ENCODE peak calls at places on chromosomes 16 and 17, in four cellular contexts. One of them, this sample, is unnamed.
A peak's percentile ranks its signal among the peaks of the same experiment; 100 is the strongest.

GRCh38 chr16:84717484-84717883 is 17.7 kb downstream of the USP10 start:
- DNase-seq in kidney: no peak
- DNase-seq in neural crest cell: no peak
- DNase-seq in type B pancreatic cell: no peak
- DNase-seq in this sample: no peak

GRCh38 chr17:42279776-42280630 is 3.8 kb upstream of the STAT5B start:
- DNase-seq in kidney: no peak
- DNase-seq in type B pancreatic cell: peak; percentile 36
- DNase-seq in neural crest cell: no peak
- DNase-seq in this sample: peak; percentile 57

GRCh38 chr17:9334536-9335446 is 240.8 kb downstream of the STX8 start:
- DNase-seq in neural crest cell: no peak
- DNase-seq in type B pancreatic cell: no peak
- DNase-seq in kidney: no peak
- DNase-seq in this sample: no peak

GRCh38 chr16:24540575-24541240 is 1.3 kb downstream of the RBBP6 start:
- DNase-seq in kidney: no peak
- DNase-seq in neural crest cell: no peak
- DNase-seq in type B pancreatic cell: no peak
- DNase-seq in this sample: no peak

GRCh38 chr16:8253718-8254117 is 336.6 kb downstream of the TMEM114 start:
- DNase-seq in type B pancreatic cell: no peak
- DNase-seq in neural crest cell: no peak
- DNase-seq in kidney: no peak
- DNase-seq in this sample: no peak

GRCh38 chr16:75703341-75703740 is 2.1 kb upstream of the DUXB start:
- DNase-seq in neural crest cell: no peak
- DNase-seq in type B pancreatic cell: no peak
- DNase-seq in kidney: no peak
- DNase-seq in this sample: no peak

GRCh38 chr16:84813141-84813933 is 6.4 kb upstream of the CRISPLD2 start:
- DNase-seq in kidney: no peak
- DNase-seq in neural crest cell: no peak
- DNase-seq in type B pancreatic cell: no peak
- DNase-seq in this sample: no peak

GRCh38 chr17:38868095-38868967 is 1.5 kb upstream of the LASP1 start:
- DNase-seq in type B pancreatic cell: no peak
- DNase-seq in neural crest cell: no peak
- DNase-seq in kidney: peak; percentile 92
- DNase-seq in this sample: peak; percentile 87

GRCh38 chr16:2964416-2965223 is 545 bp downstream of the KREMEN2 start:
- DNase-seq in neural crest cell: peak; percentile 71
- DNase-seq in type B pancreatic cell: peak; percentile 89
- DNase-seq in kidney: peak; percentile 80
- DNase-seq in this sample: no peak

GRCh38 chr17:80815151-80815561 is 176.5 kb upstream of the CHMP6 start:
- DNase-seq in neural crest cell: no peak
- DNase-seq in kidney: peak; percentile 66
- DNase-seq in type B pancreatic cell: no peak
- DNase-seq in this sample: no peak

GRCh38 chr17:8887834-8888703 is 20.6 kb upstream of the PIK3R6 start:
- DNase-seq in kidney: no peak
- DNase-seq in type B pancreatic cell: no peak
- DNase-seq in neural crest cell: peak; percentile 71
- DNase-seq in this sample: no peak

GRCh38 chr16:54687043-54687655 is 243.5 kb upstream of the IRX5 start:
- DNase-seq in neural crest cell: no peak
- DNase-seq in type B pancreatic cell: no peak
- DNase-seq in kidney: no peak
- DNase-seq in this sample: no peak

GRCh38 chr16:64983983-64984382 is 137.9 kb downstream of the CDH11 start:
- DNase-seq in kidney: no peak
- DNase-seq in neural crest cell: peak; percentile 8
- DNase-seq in type B pancreatic cell: no peak
- DNase-seq in this sample: no peak

GRCh38 chr17:18213666-18214270 is 11.7 kb upstream of the LLGL1 start:
- DNase-seq in kidney: no peak
- DNase-seq in neural crest cell: no peak
- DNase-seq in type B pancreatic cell: no peak
- DNase-seq in this sample: no peak

GRCh38 chr17:69773081-69773480 is 301.9 kb upstream of the KCNJ16 start:
- DNase-seq in kidney: no peak
- DNase-seq in type B pancreatic cell: no peak
- DNase-seq in neural crest cell: no peak
- DNase-seq in this sample: no peak

GRCh38 chr17:77666480-77666879 is 292.0 kb upstream of the TNRC6C start:
- DNase-seq in type B pancreatic cell: no peak
- DNase-seq in neural crest cell: no peak
- DNase-seq in kidney: no peak
- DNase-seq in this sample: no peak

GRCh38 chr16:11613381-11614303 is 26.9 kb upstream of the LITAF start:
- DNase-seq in kidney: peak; percentile 83
- DNase-seq in neural crest cell: no peak
- DNase-seq in type B pancreatic cell: no peak
- DNase-seq in this sample: peak; percentile 81

GRCh38 chr16:83895942-83896341 is 3.0 kb upstream of the MLYCD start:
- DNase-seq in neural crest cell: no peak
- DNase-seq in kidney: no peak
- DNase-seq in type B pancreatic cell: no peak
- DNase-seq in this sample: no peak

GRCh38 chr17:266701-267656 is 85.5 kb upstream of the DOC2B start:
- DNase-seq in kidney: peak; percentile 80
- DNase-seq in type B pancreatic cell: peak; percentile 55
- DNase-seq in neural crest cell: no peak
- DNase-seq in this sample: peak; percentile 89

GRCh38 chr17:143785-144281 is 6.5 kb downstream of the SCGB1C2 start:
- DNase-seq in kidney: peak; percentile 93
- DNase-seq in type B pancreatic cell: peak; percentile 93
- DNase-seq in neural crest cell: peak; percentile 98
- DNase-seq in this sample: peak; percentile 86

GRCh38 chr16:80719573-80719972 is 84.8 kb downstream of the CDYL2 start:
- DNase-seq in neural crest cell: no peak
- DNase-seq in type B pancreatic cell: no peak
- DNase-seq in kidney: no peak
- DNase-seq in this sample: no peak

GRCh38 chr16:80723091-80723490 is 81.3 kb downstream of the CDYL2 start:
- DNase-seq in type B pancreatic cell: no peak
- DNase-seq in neural crest cell: no peak
- DNase-seq in kidney: no peak
- DNase-seq in this sample: no peak

GRCh38 chr16:80725566-80726162 is 78.7 kb downstream of the CDYL2 start:
- DNase-seq in kidney: no peak
- DNase-seq in neural crest cell: no peak
- DNase-seq in type B pancreatic cell: no peak
- DNase-seq in this sample: no peak

GRCh38 chr16:80720759-80721470 is 83.5 kb downstream of the CDYL2 start:
- DNase-seq in kidney: no peak
- DNase-seq in type B pancreatic cell: no peak
- DNase-seq in neural crest cell: no peak
- DNase-seq in this sample: no peak

DNA sequence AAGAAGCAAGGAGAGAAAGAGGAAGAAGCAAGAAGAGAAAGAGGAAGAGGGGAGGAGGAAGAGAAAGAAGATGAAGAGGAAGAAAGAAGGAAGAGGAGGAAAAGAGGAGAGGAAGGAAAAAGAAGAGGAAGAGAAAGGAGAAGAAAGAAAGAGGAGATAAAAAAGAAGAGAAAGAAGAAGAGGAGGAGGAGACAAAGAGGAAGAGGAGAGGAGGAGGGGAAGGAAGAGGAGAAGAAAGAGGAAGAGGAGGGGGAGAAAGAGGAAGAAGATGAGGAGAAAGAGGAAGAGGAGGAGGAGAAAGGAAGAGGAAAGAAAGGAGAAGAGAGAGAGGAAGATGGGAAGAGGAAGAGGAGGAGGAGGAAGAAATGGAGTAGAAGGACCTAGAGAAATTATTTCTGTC is 80.4 kb downstream of the CDYL2 start:
- DNase-seq in kidney: no peak
- DNase-seq in neural crest cell: no peak
- DNase-seq in type B pancreatic cell: no peak
- DNase-seq in this sample: no peak
- TF ChIP-seq CTCF in kidney: no peak
- TF ChIP-seq CTCF in neural crest cell: no peak
- TF ChIP-seq CTCF in type B pancreatic cell: no peak
- TF ChIP-seq CTCF in this sample: no peak

GRCh38 chr17:37521821-37522220 is 32.1 kb downstream of the DUSP14 start:
- DNase-seq in kidney: no peak
- DNase-seq in neural crest cell: no peak
- DNase-seq in type B pancreatic cell: no peak
- DNase-seq in this sample: peak; percentile 5

GRCh38 chr17:37516131-37516561 is 26.5 kb downstream of the DUSP14 start:
- DNase-seq in type B pancreatic cell: no peak
- DNase-seq in neural crest cell: no peak
- DNase-seq in kidney: no peak
- DNase-seq in this sample: no peak

GRCh38 chr17:37519241-37519985 is 29.7 kb downstream of the DUSP14 start:
- DNase-seq in neural crest cell: no peak
- DNase-seq in type B pancreatic cell: no peak
- DNase-seq in kidney: no peak
- DNase-seq in this sample: no peak

GRCh38 chr17:37520174-37520573 is 30.5 kb downstream of the DUSP14 start:
- DNase-seq in neural crest cell: no peak
- DNase-seq in type B pancreatic cell: no peak
- DNase-seq in kidney: no peak
- DNase-seq in this sample: no peak

GRCh38 chr17:37518816-37519215 is 29.1 kb downstream of the DUSP14 start:
- DNase-seq in neural crest cell: no peak
- DNase-seq in kidney: no peak
- DNase-seq in type B pancreatic cell: no peak
- DNase-seq in this sample: no peak
- TF ChIP-seq CTCF in neural crest cell: no peak
- TF ChIP-seq CTCF in kidney: no peak
- TF ChIP-seq CTCF in type B pancreatic cell: no peak
- TF ChIP-seq CTCF in this sample: no peak

DNA sequence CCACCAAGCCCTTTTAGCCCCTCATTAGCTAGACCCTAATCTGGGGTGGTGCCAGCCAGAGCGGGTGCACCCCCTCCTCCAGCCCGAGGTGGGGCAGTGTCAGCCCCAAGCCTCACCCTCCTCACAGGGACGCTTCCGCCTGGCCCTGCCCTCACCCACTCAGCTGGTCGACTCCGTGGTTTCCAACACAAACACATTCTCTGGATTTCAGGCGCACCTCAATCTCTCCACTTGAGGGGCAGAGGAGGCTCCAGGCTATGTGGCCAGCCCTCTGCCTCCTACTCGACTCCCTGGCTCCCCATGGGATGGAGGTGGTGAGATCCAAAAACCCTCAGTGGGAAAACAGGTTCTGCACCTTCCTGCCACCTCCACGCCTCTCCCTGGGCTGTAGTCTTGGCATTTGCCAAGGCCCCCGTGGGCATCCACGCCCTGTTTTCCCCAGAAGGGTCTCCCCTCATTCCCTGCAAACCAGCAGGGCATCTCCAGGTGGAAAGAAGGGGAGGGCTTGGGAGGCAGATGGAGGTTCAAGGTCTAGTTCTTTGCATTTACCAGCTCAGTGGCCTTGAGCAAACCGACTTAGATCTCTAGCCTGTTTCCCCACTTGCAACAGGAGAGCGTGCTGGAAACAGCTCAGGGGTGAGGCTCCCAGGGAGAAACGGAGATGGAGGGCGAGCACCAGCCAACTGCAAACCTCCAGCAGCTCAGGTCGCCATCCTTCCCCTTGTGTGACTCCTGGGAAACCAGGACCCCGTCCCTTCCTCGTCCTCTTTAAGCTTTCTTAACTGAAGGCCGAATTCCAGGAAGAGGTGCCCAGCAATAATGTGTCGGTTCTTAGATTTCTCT is 1.7 kb downstream of the EMP2 start:
- DNase-seq in neural crest cell: no peak
- DNase-seq in type B pancreatic cell: no peak
- DNase-seq in kidney: peak; percentile 63
- DNase-seq in this sample: no peak
- TF ChIP-seq CTCF in neural crest cell: no peak
- TF ChIP-seq CTCF in type B pancreatic cell: no peak
- TF ChIP-seq CTCF in kidney: no peak
- TF ChIP-seq CTCF in this sample: no peak

GRCh38 chr17:49695698-49696232 is 12.0 kb downstream of the SLC35B1 start:
- DNase-seq in neural crest cell: no peak
- DNase-seq in type B pancreatic cell: no peak
- DNase-seq in kidney: no peak
- DNase-seq in this sample: no peak
- TF ChIP-seq CTCF in neural crest cell: no peak
- TF ChIP-seq CTCF in type B pancreatic cell: peak; percentile 6
- TF ChIP-seq CTCF in kidney: no peak
- TF ChIP-seq CTCF in this sample: no peak

DNA sequence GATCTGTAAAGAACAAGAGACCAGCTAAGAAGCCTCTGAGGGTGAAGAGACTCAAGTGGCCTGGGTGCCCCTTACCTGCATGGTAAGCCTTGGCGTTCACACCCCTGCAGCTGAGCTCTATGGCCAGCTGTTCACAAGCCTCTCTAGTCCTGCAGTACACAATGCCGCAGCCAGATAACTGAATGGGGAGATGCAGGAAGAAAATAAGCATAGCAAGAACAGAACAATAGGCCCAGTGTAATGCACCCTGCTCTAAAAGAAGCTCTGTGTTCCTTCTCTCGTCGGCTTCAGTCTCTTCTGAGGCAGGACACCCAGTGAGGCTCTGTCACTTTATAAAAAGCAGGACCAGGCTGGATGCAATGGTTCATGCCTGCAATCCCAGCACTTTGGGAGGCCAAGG is 5.4 kb downstream of the RECQL5 start:
- DNase-seq in type B pancreatic cell: no peak
- DNase-seq in kidney: no peak
- DNase-seq in neural crest cell: peak; percentile 14
- DNase-seq in this sample: no peak
- TF ChIP-seq CTCF in type B pancreatic cell: peak; percentile 32
- TF ChIP-seq CTCF in kidney: no peak
- TF ChIP-seq CTCF in neural crest cell: no peak
- TF ChIP-seq CTCF in this sample: no peak

GRCh38 chr17:7886227-7887037 is 2.2 kb upstream of the CHD3 start:
- DNase-seq in kidney: no peak
- DNase-seq in neural crest cell: peak; percentile 22
- DNase-seq in type B pancreatic cell: no peak
- DNase-seq in this sample: peak; percentile 61
- TF ChIP-seq CTCF in kidney: no peak
- TF ChIP-seq CTCF in neural crest cell: no peak
- TF ChIP-seq CTCF in type B pancreatic cell: peak; percentile 31
- TF ChIP-seq CTCF in this sample: no peak

This sample was measured in right atrium auricular region.